ENCODE peak calls at places on chromosomes 7 and 10, in five cellular contexts. I is A549, A is GM12878, O is H1, V is HepG2. L is an unnamed sample.
A peak's percentile ranks its signal among the peaks of the same experiment; 100 is the strongest.

GRCh38 chr7:33887576-33887975 is 17.8 kb upstream of the BMPER start:
- DNase-seq in O (no peak), I (no peak), V (no peak), A (no peak), L (no peak)

GRCh38 chr7:31020652-31021051 is 31.5 kb upstream of the ADCYAP1R1 start:
- DNase-seq in V (no peak), A (no peak), I (no peak), O (no peak), L (no peak)

GRCh38 chr7:27080844-27081423 is 14.9 kb downstream of the HOXA1 start:
- DNase-seq in V (peak; percentile 50), O (no peak), A (no peak), I (no peak), L (no peak)

GRCh38 chr10:103835121-103836045 is 20.0 kb downstream of the SH3PXD2A start:
- DNase-seq in I (peak; percentile 15), V (no peak), O (no peak), A (no peak), L (no peak)

GRCh38 chr7:115851291-115851690 is 179.3 kb downstream of the TFEC start:
- DNase-seq in V (peak; percentile 24), A (no peak), O (no peak), I (peak; percentile 61), L (no peak)

GRCh38 chr7:157837561-157837960 is 500.8 kb downstream of the DNAJB6 start:
- DNase-seq in I (no peak), A (no peak), O (no peak), V (no peak), L (no peak)

GRCh38 chr10:63611078-63611477 is 89.9 kb downstream of the REEP3 start:
- DNase-seq in V (no peak), O (no peak), I (no peak), A (no peak), L (no peak)

GRCh38 chr7:146002431-146003078 is 114.0 kb upstream of the CNTNAP2 start:
- DNase-seq in A (peak; percentile 2), V (no peak), O (no peak), I (no peak), L (no peak)

GRCh38 chr10:33248638-33249037 is 85.8 kb downstream of the NRP1 start:
- DNase-seq in V (no peak), O (no peak), I (no peak), A (no peak), L (no peak)

GRCh38 chr7:16431646-16432424 is 10.5 kb upstream of the CRPPA start:
- DNase-seq in V (peak; percentile 54), O (no peak), I (peak; percentile 65), A (no peak), L (peak; percentile 77)

GRCh38 chr10:48582970-48583369 is 21.9 kb downstream of the ARHGAP22 start:
- DNase-seq in O (no peak), I (no peak), V (no peak), A (no peak), L (no peak)

GRCh38 chr7:24982917-24983316 is 2.9 kb upstream of the OSBPL3 start:
- DNase-seq in I (peak; percentile 45), O (no peak), A (no peak), V (peak; percentile 35), L (peak; percentile 43)

GRCh38 chr10:11440250-11441150 is 170.9 kb downstream of the USP6NL start:
- DNase-seq in I (no peak), V (no peak), O (peak; percentile 38), A (peak; percentile 53), L (no peak)

GRCh38 chr7:32142649-32143048 is 72.4 kb upstream of the PDE1C start:
- DNase-seq in O (no peak), A (no peak), V (no peak), I (no peak), L (no peak)

GRCh38 chr7:8620169-8620568 is 186.8 kb downstream of the NXPH1 start:
- DNase-seq in V (no peak), O (no peak), A (no peak), I (no peak), L (no peak)

GRCh38 chr7:27184342-27185012 is 555 bp downstream of the HOXA11 start:
- DNase-seq in V (no peak), I (peak; percentile 51), O (peak; percentile 57), A (no peak), L (no peak)

GRCh38 chr10:28509286-28509685 is 23.6 kb upstream of the WAC start:
- DNase-seq in I (no peak), A (no peak), O (no peak), V (no peak), L (no peak)

GRCh38 chr10:89582022-89582421 is 46.6 kb upstream of the SLC16A12 start:
- DNase-seq in V (no peak), O (no peak), I (no peak), A (no peak), L (no peak)

GRCh38 chr7:19957664-19958063 is 184.2 kb upstream of the TMEM196 start:
- DNase-seq in V (no peak), I (peak; percentile 12), O (no peak), A (no peak), L (no peak)

GRCh38 chr7:105664816-105665525 is 83.7 kb upstream of the EFCAB10 start:
- DNase-seq in V (peak; percentile 89), O (no peak), A (no peak), I (peak; percentile 62), L (peak; percentile 84)
- TF ChIP-seq MAX in V (no peak), O (peak; percentile 27), A (no peak), I (no peak), L (no peak)

GRCh38 chr10:71005337-71006305 is 117.3 kb upstream of the PCBD1 start:
- DNase-seq in O (no peak), I (no peak), V (no peak), A (no peak), L (no peak)
- TF ChIP-seq RFX5 in O (no peak), I (no peak), V (no peak), A (no peak), L (no peak)

DNA sequence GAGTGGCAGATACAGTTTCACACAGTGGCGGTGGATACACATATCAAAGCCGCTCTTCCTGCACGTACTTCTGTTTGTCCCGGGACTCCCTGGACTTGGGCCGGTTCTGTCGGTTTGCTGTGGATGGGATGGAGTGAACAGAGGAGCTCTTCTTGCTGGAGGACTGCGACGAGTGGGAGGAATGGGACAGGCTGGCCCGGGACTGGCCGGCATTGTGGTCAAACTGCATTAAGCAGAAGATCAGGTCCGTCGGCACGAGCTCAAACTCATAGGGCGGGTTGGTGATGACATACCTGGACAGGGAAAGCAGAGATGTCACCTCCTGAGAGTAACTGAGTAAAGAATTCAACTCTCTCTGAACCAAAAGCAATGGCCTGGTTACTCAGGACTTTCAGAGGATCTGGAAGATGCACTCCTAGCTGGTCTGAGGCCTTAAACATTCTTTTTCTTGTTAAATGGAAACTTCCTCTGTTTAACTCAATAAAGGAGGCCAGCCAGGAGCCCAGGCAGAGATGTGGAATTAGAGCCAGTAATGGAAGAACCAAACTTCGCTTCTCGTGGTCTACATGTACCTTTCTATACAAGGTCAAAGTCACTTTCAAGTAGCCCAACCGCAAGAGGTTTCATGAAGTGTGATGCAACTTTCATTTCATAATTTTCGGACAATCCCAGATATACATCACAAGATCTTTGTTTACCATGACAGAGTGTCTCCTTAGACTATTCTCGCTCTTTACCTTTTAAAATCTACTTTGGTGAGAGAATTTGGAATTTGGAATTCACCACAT is 750.2 kb downstream of the KCNMA1 start:
- DNase-seq in I (no peak), A (no peak), V (no peak), O (no peak), L (no peak)
- TF ChIP-seq MAX in I (no peak), A (no peak), V (no peak), O (no peak), L (no peak)

GRCh38 chr10:131180086-131180485 is 131.4 kb downstream of the TCERG1L start:
- DNase-seq in O (peak; percentile 35), A (no peak), I (no peak), V (no peak), L (no peak)

GRCh38 chr10:131184503-131184902 is 127.0 kb downstream of the TCERG1L start:
- DNase-seq in O (peak; percentile 3), I (no peak), A (no peak), V (no peak), L (no peak)

GRCh38 chr10:131186547-131187253 is 124.8 kb downstream of the TCERG1L start:
- DNase-seq in I (no peak), O (peak; percentile 23), A (no peak), V (no peak), L (no peak)

GRCh38 chr10:131180941-131181855 is 130.3 kb downstream of the TCERG1L start:
- DNase-seq in V (no peak), O (peak; percentile 37), I (no peak), A (no peak), L (no peak)

GRCh38 chr10:131183546-131184045 is 127.9 kb downstream of the TCERG1L start:
- DNase-seq in V (no peak), A (no peak), I (no peak), O (no peak), L (no peak)
- TF ChIP-seq RFX5 in V (no peak), A (no peak), I (no peak), O (no peak), L (no peak)

GRCh38 chr10:44009891-44010290 is 361.2 kb upstream of the ZNF32 start:
- DNase-seq in V (no peak), I (no peak), A (no peak), O (no peak), L (no peak)

GRCh38 chr10:44008270-44008916 is 359.7 kb upstream of the ZNF32 start:
- DNase-seq in I (peak; percentile 4), V (no peak), A (peak; percentile 65), O (no peak), L (no peak)

GRCh38 chr10:44006826-44007225 is 358.1 kb upstream of the ZNF32 start:
- DNase-seq in A (no peak), I (no peak), O (no peak), V (no peak), L (no peak)

GRCh38 chr10:44010873-44011602 is 362.4 kb upstream of the ZNF32 start:
- DNase-seq in O (no peak), V (no peak), I (no peak), A (peak; percentile 80), L (no peak)

GRCh38 chr10:44008917-44009620 is 360.4 kb upstream of the ZNF32 start:
- DNase-seq in I (no peak), V (no peak), O (no peak), A (peak; percentile 36), L (no peak)
- TF ChIP-seq MAX in I (no peak), V (no peak), O (no peak), A (no peak), L (no peak)

L was measured in K562.